ENCODE peak calls at places on chromosomes 2 and 18, in four cellular contexts. One of them, this sample, is unnamed. For H3K4me1, the result is how much of the 10 kb centered on the place peaks cover.

GRCh38 chr2:240212425-240213225 is 72.2 kb upstream of the OTOS start:
- DNase-seq in body of pancreas: peak
- DNase-seq in testis: no peak
- DNase-seq in A549: no peak
- DNase-seq in this sample: no peak

GRCh38 chr18:54222922-54223567 is 1.4 kb downstream of the MBD2 start:
- DNase-seq in body of pancreas: no peak
- DNase-seq in testis: no peak
- DNase-seq in A549: no peak
- DNase-seq in this sample: no peak

GRCh38 chr2:26174691-26175181 is 1.8 kb downstream of the GAREM2 start:
- DNase-seq in body of pancreas: no peak
- DNase-seq in testis: no peak
- DNase-seq in A549: no peak
- DNase-seq in this sample: peak

GRCh38 chr2:188518391-188518790 is 226.7 kb downstream of the GULP1 start:
- DNase-seq in body of pancreas: no peak
- DNase-seq in testis: no peak
- DNase-seq in A549: no peak
- DNase-seq in this sample: no peak

GRCh38 chr2:11411768-11412448 is 54.1 kb downstream of the E2F6 start:
- DNase-seq in body of pancreas: peak
- DNase-seq in testis: peak
- DNase-seq in A549: no peak
- DNase-seq in this sample: peak

GRCh38 chr18:54257015-54257414 is 12.3 kb upstream of the POLI start:
- DNase-seq in body of pancreas: no peak
- DNase-seq in testis: no peak
- DNase-seq in A549: no peak
- DNase-seq in this sample: no peak

GRCh38 chr2:227815066-227815465 is 1.4 kb downstream of the CCL20 start:
- DNase-seq in body of pancreas: no peak
- DNase-seq in testis: no peak
- DNase-seq in A549: no peak
- DNase-seq in this sample: no peak

GRCh38 chr18:3605562-3606443 is 155.8 kb downstream of the TGIF1 start:
- DNase-seq in body of pancreas: no peak
- DNase-seq in testis: no peak
- DNase-seq in A549: no peak
- DNase-seq in this sample: peak

GRCh38 chr18:79926715-79927596 is 24.5 kb downstream of the SLC66A2 start:
- DNase-seq in body of pancreas: peak
- DNase-seq in testis: peak
- DNase-seq in A549: no peak
- DNase-seq in this sample: no peak

GRCh38 chr2:64525323-64525625 is 1.1 kb downstream of the AFTPH start:
- DNase-seq in body of pancreas: no peak
- DNase-seq in testis: no peak
- DNase-seq in A549: no peak
- DNase-seq in this sample: no peak

GRCh38 chr2:29113891-29114321 is 1.3 kb upstream of the CLIP4 start:
- DNase-seq in body of pancreas: no peak
- DNase-seq in testis: peak
- DNase-seq in A549: peak
- DNase-seq in this sample: no peak

GRCh38 chr2:11239718-11240462 is 84.6 kb downstream of the SLC66A3 start:
- DNase-seq in body of pancreas: no peak
- DNase-seq in testis: peak
- DNase-seq in A549: no peak
- DNase-seq in this sample: no peak

GRCh38 chr18:68436485-68436884 is 278.4 kb downstream of the TMX3 start:
- DNase-seq in body of pancreas: no peak
- DNase-seq in testis: no peak
- DNase-seq in A549: no peak
- DNase-seq in this sample: no peak

GRCh38 chr2:234495801-234496441 is 960 bp downstream of the ARL4C start:
- DNase-seq in body of pancreas: peak
- DNase-seq in testis: no peak
- DNase-seq in A549: no peak
- DNase-seq in this sample: peak

GRCh38 chr18:58227361-58227930 is 183.4 kb downstream of the NEDD4L start:
- DNase-seq in body of pancreas: no peak
- DNase-seq in testis: no peak
- DNase-seq in A549: no peak
- DNase-seq in this sample: no peak

GRCh38 chr18:12086249-12086648 is 7.4 kb upstream of the ANKRD62 start:
- DNase-seq in body of pancreas: peak
- DNase-seq in testis: no peak
- DNase-seq in A549: no peak
- DNase-seq in this sample: no peak

GRCh38 chr18:69000366-69000765 is 202.5 kb downstream of the CCDC102B start:
- DNase-seq in body of pancreas: no peak
- DNase-seq in testis: no peak
- DNase-seq in A549: no peak
- DNase-seq in this sample: no peak

GRCh38 chr2:160062283-160063005 is at the start of gene PLA2R1:
- DNase-seq in body of pancreas: peak
- DNase-seq in testis: peak
- DNase-seq in A549: peak
- DNase-seq in this sample: peak

GRCh38 chr2:48420512-48421197 is 109.3 kb upstream of the STON1 start:
- DNase-seq in body of pancreas: peak
- DNase-seq in testis: peak
- DNase-seq in A549: peak
- DNase-seq in this sample: peak
- TF ChIP-seq CTCF in body of pancreas: peak
- TF ChIP-seq CTCF in testis: peak
- TF ChIP-seq CTCF in A549: peak
- TF ChIP-seq CTCF in this sample: peak

GRCh38 chr2:50444286-50444685 is 587.6 kb downstream of the NRXN1 start:
- DNase-seq in body of pancreas: no peak
- DNase-seq in testis: no peak
- DNase-seq in A549: no peak
- DNase-seq in this sample: no peak
- H3K4me1 ChIP-seq in body of pancreas: under half
- H3K4me1 ChIP-seq in testis: under half
- H3K4me1 ChIP-seq in A549: under half
- H3K4me1 ChIP-seq in this sample: under half

GRCh38 chr2:224400886-224401632 is 848 bp downstream of the FAM124B start:
- DNase-seq in body of pancreas: no peak
- DNase-seq in testis: no peak
- DNase-seq in A549: no peak
- DNase-seq in this sample: no peak
- TF ChIP-seq CTCF in body of pancreas: no peak
- TF ChIP-seq CTCF in testis: no peak
- TF ChIP-seq CTCF in A549: no peak
- TF ChIP-seq CTCF in this sample: no peak

GRCh38 chr2:207150294-207150693 is 15.5 kb downstream of the KLF7 start:
- DNase-seq in body of pancreas: no peak
- DNase-seq in testis: no peak
- DNase-seq in A549: no peak
- DNase-seq in this sample: no peak

GRCh38 chr2:207148025-207148424 is 17.7 kb downstream of the KLF7 start:
- DNase-seq in body of pancreas: no peak
- DNase-seq in testis: no peak
- DNase-seq in A549: no peak
- DNase-seq in this sample: no peak

GRCh38 chr2:207153266-207153990 is 12.3 kb downstream of the KLF7 start:
- DNase-seq in body of pancreas: no peak
- DNase-seq in testis: no peak
- DNase-seq in A549: no peak
- DNase-seq in this sample: no peak

GRCh38 chr2:207154556-207155179 is 11.1 kb downstream of the KLF7 start:
- DNase-seq in body of pancreas: no peak
- DNase-seq in testis: no peak
- DNase-seq in A549: no peak
- DNase-seq in this sample: no peak

DNA sequence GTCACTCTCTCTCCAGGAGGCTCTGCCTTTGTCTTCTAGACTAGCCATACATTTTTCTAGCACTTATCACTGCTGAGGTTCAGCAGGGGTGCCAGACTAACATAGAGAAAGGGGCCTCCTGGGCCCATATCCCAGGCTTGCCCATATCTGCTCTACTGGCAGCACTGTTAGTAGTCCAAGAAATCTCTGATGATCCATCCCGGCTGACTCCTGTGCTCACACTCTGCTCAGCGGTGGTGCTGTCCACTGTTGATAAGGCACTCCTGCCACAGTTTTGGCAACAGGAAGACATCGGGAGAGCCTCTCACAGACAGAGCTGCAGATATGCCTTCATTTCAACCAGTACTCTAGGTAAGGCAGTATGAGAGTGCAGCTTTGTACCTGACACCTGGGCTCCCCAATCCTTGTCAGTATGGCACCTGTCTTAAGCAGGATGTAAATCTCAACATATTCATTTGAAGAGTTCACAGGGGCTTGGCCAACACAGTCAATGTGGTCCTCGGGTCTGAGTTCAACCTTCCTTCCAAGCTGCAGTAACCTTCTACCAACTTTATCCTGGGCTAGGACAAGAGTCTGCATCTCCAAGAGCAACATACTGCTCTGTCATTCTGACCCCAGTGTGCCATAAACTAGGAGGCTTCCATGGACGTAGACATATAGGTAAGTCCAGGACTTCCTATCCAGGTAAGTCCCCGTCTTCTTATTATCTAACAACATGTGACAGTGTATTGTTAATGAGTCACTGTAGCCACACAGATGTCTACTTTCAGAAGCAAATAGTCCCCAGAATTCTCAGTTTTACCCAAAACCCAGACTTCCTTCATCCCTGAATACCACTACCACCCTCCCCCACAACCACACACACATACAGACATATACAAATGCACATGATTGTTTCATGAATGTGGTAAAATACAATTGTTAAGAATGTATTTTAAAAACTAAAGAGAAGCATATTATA is 16.2 kb downstream of the KLF7 start:
- DNase-seq in body of pancreas: no peak
- DNase-seq in testis: no peak
- DNase-seq in A549: no peak
- DNase-seq in this sample: no peak
- H3K4me1 ChIP-seq in body of pancreas: under half
- H3K4me1 ChIP-seq in testis: under half
- H3K4me1 ChIP-seq in A549: half or more
- H3K4me1 ChIP-seq in this sample: under half

GRCh38 chr2:127810637-127811396 is at the start of gene WDR33:
- DNase-seq in body of pancreas: peak
- DNase-seq in testis: peak
- DNase-seq in A549: peak
- DNase-seq in this sample: peak
- TF ChIP-seq CTCF in body of pancreas: no peak
- TF ChIP-seq CTCF in testis: no peak
- TF ChIP-seq CTCF in A549: no peak
- TF ChIP-seq CTCF in this sample: peak

GRCh38 chr2:191311156-191311555 is 66.0 kb downstream of the MYO1B start:
- DNase-seq in body of pancreas: no peak
- DNase-seq in testis: no peak
- DNase-seq in A549: no peak
- DNase-seq in this sample: no peak
- H3K4me1 ChIP-seq in body of pancreas: under half
- H3K4me1 ChIP-seq in testis: under half
- H3K4me1 ChIP-seq in A549: under half
- H3K4me1 ChIP-seq in this sample: under half

GRCh38 chr2:141015339-141016047 is 1115.3 kb downstream of the LRP1B start:
- DNase-seq in body of pancreas: no peak
- DNase-seq in testis: no peak
- DNase-seq in A549: no peak
- DNase-seq in this sample: no peak
- TF ChIP-seq CTCF in body of pancreas: no peak
- TF ChIP-seq CTCF in testis: no peak
- TF ChIP-seq CTCF in A549: no peak
- TF ChIP-seq CTCF in this sample: no peak